ENCODE peak calls at places on chromosomes 6 and 20, in eight cellular contexts. S is GM23248; K is fibroblast of lung; C is neuronal stem cell; A is caudate nucleus; J is gastrocnemius medialis; D is CD8-positive, alpha-beta memory T cell; P is brain microvascular endothelial cell. T is an unnamed sample.

GRCh38 chr20:25054995-25055629 is 2.8 kb downstream of the ACSS1 start:
- DNase-seq in P (no peak), D (no peak), K (peak), J (no peak), A (no peak), C (no peak), S (peak), T (no peak)

GRCh38 chr6:109770779-109771178 is 79.7 kb downstream of the FIG4 start:
- DNase-seq in K (no peak), J (no peak), P (no peak), A (no peak), S (no peak), D (no peak), C (no peak), T (no peak)

GRCh38 chr20:2671977-2672376 is 8.0 kb upstream of the IDH3B start:
- DNase-seq in S (no peak), P (no peak), A (no peak), C (no peak), K (no peak), D (no peak), J (no peak), T (no peak)

GRCh38 chr20:62929051-62929538 is 2.8 kb upstream of the DIDO1 start:
- DNase-seq in P (peak), S (peak), D (peak), C (no peak), K (peak), A (no peak), J (no peak), T (peak)

GRCh38 chr20:3226093-3226492 is 12.9 kb downstream of the SLC4A11 start:
- DNase-seq in D (no peak), P (no peak), J (no peak), C (no peak), K (no peak), A (no peak), S (no peak), T (no peak)

GRCh38 chr20:25309395-25310267 is 61.7 kb downstream of the PYGB start:
- DNase-seq in C (no peak), S (peak), J (peak), K (peak), D (no peak), A (no peak), P (peak), T (no peak)

GRCh38 chr6:2797564-2798014 is 32.4 kb downstream of the WRNIP1 start:
- DNase-seq in A (no peak), C (no peak), D (no peak), P (no peak), J (no peak), K (no peak), S (no peak), T (no peak)

GRCh38 chr6:129546702-129547101 is 163.3 kb downstream of the ARHGAP18 start:
- DNase-seq in P (peak), C (no peak), J (no peak), S (no peak), A (no peak), D (no peak), K (no peak), T (no peak)

GRCh38 chr6:73086726-73087125 is 138.6 kb downstream of the KHDC1L start:
- DNase-seq in J (no peak), S (no peak), C (no peak), D (no peak), A (no peak), K (no peak), P (no peak), T (no peak)

GRCh38 chr6:51112731-51113130 is 294.1 kb downstream of the TFAP2B start:
- DNase-seq in P (no peak), C (no peak), A (no peak), K (no peak), D (no peak), J (no peak), S (no peak), T (no peak)

GRCh38 chr20:23509580-23509913 is 18.6 kb downstream of the CST8 start:
- DNase-seq in K (no peak), C (no peak), P (no peak), J (no peak), S (no peak), D (no peak), A (no peak), T (no peak)

GRCh38 chr6:9921366-9921765 is 493.5 kb downstream of the TFAP2A start:
- DNase-seq in K (no peak), A (no peak), D (no peak), C (no peak), S (peak), J (no peak), P (no peak), T (no peak)

DNA sequence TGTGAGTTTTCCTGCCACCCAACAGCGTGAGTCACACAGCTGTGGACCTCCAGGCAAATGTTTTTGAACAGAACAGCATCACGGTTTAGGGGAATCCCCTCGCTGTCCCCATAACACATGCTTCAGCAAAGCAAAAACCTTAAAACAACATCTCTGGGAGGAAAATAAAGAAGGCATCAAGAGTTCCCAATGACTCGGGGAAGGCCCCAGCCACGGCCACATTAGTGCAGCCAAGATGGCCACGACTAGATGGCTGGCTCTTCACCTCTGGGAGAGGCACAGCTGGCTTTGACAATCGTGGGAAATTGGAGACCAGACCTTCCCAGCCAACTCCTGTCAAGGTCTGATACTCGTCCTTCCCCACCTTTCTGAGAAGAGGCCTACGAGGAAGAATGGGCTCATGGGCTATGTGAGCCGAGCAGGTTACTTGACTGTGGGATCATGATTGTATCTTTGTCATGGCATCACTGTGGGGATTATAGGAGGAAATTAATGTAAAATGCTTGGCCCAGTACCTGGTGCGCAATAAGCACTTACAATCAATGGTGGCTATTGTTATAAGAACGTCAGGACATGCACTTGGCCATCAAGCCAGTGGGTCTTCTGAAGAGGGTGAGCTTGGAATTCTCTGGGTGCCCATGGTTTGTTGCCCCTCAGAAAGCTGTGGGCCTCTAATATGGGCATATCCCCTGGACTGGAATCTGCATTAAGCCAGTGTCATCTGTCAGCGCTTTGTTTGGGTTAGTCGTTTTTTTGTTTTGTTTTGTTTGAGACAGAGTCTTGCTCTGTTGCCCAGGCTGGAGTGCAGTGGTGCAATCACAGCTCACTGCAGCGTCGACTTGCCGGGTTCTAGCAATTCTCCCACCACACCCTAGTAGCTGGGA is 43.6 kb downstream of the FGD2 start:
- DNase-seq in J (no peak), C (no peak), D (peak), K (peak), S (peak), A (no peak), P (peak), T (peak)
- H3K27ac ChIP-seq in J (peak), C (no peak), D (peak), K (no peak), S (no peak), A (no peak), P (peak), T (peak)

GRCh38 chr20:49361872-49362663 is 84.2 kb upstream of the ZNFX1 start:
- DNase-seq in K (no peak), D (no peak), C (no peak), J (peak), P (no peak), S (no peak), A (peak), T (no peak)
- H3K27ac ChIP-seq in K (no peak), D (no peak), C (no peak), J (peak), P (no peak), S (no peak), A (no peak), T (no peak)

GRCh38 chr6:34238507-34239239 is 2.0 kb downstream of the HMGA1 start:
- DNase-seq in J (no peak), S (peak), P (no peak), A (no peak), K (no peak), D (no peak), C (no peak), T (no peak)
- H3K27ac ChIP-seq in J (peak), S (peak), P (peak), A (no peak), K (peak), D (peak), C (peak), T (peak)

DNA sequence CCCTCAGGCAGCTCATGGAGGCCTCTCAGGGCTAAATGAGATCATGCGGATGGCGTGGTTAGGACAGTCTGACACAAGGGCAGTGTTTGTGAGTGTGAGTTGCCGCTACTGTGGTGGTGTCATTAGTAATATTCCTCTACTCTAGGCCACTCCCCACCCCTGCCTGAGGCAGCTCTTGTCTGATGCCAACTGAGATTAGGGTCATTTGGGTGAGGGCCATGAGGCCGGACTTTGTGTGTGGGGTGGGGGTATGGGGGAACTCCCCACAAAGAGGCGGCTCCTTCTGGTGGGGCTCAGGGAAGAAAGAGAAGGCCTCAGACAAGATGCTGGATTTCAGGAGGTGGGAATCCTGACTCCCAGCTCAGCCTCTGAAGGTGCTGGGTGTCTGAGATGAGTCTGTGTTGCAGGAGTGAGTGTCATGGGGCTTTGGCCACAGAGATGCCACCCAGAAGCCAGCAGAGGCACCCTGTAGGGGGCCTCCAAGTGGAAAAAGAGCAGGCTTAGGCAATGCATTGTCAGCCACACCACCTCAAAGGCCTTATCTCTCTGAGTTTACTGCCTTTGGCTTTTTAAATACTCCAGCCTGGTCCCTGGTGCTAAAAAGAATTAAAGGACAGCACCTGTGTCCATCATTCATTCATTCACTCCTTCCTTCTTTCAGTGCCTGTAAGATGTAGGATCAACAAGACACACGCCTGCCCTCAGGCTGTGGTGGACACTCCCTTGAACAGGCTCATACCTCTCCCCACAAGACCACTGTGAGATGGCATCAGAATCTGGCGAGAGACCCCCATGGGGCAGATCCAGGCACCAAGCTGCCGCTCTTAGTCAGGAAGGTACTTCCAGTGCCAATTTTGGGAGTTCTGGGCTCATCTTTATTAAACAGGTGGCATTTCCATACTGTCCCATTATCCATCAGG is 175.2 kb downstream of the MRPL14 start:
- DNase-seq in P (no peak), C (no peak), D (no peak), S (peak), K (no peak), J (no peak), A (no peak), T (no peak)
- H3K27ac ChIP-seq in P (no peak), C (no peak), D (peak), S (no peak), K (no peak), J (peak), A (no peak), T (no peak)

T was measured in CD4-positive, alpha-beta T cell.